ENCODE peak calls at places on chromosome 15, in seven cellular contexts. W is upper lobe of right lung; F is ovary; Z is esophagus muscularis mucosa; T is CD4-positive, CD25-positive, alpha-beta regulatory T cell; Q is psoas muscle; P is astrocyte. C is an unnamed sample.

GRCh38 chr15:31390777-31391486 is 64.3 kb downstream of the KLF13 start:
- DNase-seq in W (no peak), F (peak; percentile 22), Z (peak; percentile 82), T (no peak), Q (no peak), P (no peak), C (no peak)

GRCh38 chr15:36136054-36136453 is 443.4 kb upstream of the CDIN1 start:
- DNase-seq in W (no peak), F (no peak), Z (no peak), T (no peak), Q (no peak), P (no peak), C (no peak)

GRCh38 chr15:21261396-21261964 is 178.8 kb downstream of the POTEB3 start:
- DNase-seq in W (peak; percentile 73), F (no peak), Z (no peak), T (no peak), Q (peak; percentile 53), P (no peak), C (no peak)

GRCh38 chr15:43260011-43260615 is 6.6 kb downstream of the TGM5 start:
- DNase-seq in W (no peak), F (no peak), Z (no peak), T (no peak), Q (no peak), P (no peak), C (no peak)

GRCh38 chr15:45703670-45704328 is 69.0 kb downstream of the SQOR start:
- DNase-seq in W (no peak), F (no peak), Z (no peak), T (no peak), Q (no peak), P (no peak), C (no peak)

GRCh38 chr15:48493084-48493762 is 152.3 kb downstream of the FBN1 start:
- DNase-seq in W (no peak), F (no peak), Z (no peak), T (no peak), Q (no peak), P (peak; percentile 96), C (no peak)

GRCh38 chr15:67824900-67825879 is at the start of gene SKOR1:
- DNase-seq in W (peak; percentile 65), F (no peak), Z (no peak), T (no peak), Q (peak; percentile 46), P (peak; percentile 33), C (no peak)

GRCh38 chr15:85312486-85312885 is 67.9 kb upstream of the AKAP13 start:
- DNase-seq in W (no peak), F (no peak), Z (no peak), T (no peak), Q (no peak), P (peak; percentile 60), C (no peak)

DNA sequence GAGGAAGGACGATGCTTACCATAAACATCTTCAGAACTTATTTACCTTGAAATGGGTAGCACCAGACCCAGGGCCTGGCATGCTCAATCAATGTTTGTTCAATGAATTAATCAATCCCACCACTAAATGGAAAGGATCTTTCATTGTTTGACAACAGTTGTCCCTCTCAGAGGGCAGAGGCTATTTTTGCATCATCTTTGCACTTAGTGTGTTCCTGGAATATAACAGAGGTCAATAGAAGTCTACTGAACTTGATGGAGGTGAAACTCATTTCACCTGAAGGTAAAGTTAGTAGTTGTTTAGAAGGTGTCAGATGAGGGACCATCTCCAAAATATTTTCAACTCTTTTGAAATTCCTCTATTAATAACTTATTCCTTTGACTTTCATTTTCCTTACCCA is 36.9 kb upstream of the LACTB start:
- DNase-seq in W (no peak), F (no peak), Z (no peak), T (no peak), Q (no peak), P (no peak), C (no peak)
- H3K4me1 ChIP-seq in W (peaks cover 14% of the 10 kb centered on the region), F (no peaks in the 10 kb centered on the region), Z (peaks cover 63% of the 10 kb centered on the region), T (no peaks in the 10 kb centered on the region), Q (peaks cover 6% of the 10 kb centered on the region), P (peaks cover 23% of the 10 kb centered on the region), C (no peaks in the 10 kb centered on the region)

DNA sequence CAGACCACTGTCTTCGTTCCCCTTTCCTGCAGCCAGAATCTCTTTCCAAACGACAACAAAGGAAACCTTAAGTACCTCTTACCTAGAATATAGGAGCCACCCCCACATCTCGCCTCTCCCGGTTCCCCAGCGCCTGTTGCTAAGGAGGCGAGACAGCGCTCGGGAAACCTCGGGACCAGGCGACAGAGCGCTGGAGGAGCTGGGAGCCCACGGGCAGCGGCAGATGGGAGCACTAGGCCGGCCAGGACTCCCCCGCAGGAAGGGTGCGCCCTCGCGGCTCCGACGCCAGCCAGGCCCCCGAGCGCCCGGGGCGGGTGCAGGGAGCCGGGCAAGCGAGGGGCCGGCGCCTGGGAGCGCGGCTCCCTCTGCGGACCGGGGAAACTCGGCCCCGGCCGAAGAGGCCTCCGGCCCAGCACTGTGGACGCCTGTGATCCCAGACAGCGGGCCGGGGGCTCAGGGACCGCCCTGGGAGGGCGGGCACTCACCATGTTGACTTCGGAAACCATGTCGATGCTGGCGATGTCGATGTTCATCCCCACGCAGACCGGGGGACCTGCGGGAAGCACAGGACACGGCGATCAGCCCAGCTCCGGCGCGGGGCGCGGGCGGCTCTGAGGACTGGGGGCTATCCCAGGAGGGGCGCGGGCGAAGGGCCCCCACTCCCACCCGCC is 814 bp downstream of the GABRB3 start:
- DNase-seq in W (no peak), F (no peak), Z (no peak), T (no peak), Q (no peak), P (peak; percentile 2), C (no peak)
- H3K4me3 ChIP-seq in W (peak overlapping the region; percentile 23), F (peak overlapping the region; percentile 11), Z (peak overlapping the region; percentile 56), T (no peak overlapping the region), Q (peak overlapping the region; percentile 52), P (peak overlapping the region; percentile 23), C (no peak overlapping the region)

GRCh38 chr15:64412216-64412615 is 24.6 kb downstream of the TRIP4 start:
- DNase-seq in W (no peak), F (no peak), Z (no peak), T (no peak), Q (no peak), P (no peak), C (no peak)
- H3K36me3 ChIP-seq in W (peaks cover 86% of the 10 kb centered on the region), F (no peaks in the 10 kb centered on the region), Z (peaks cover 70% of the 10 kb centered on the region), T (peaks cover 59% of the 10 kb centered on the region), Q (peaks cover 3% of the 10 kb centered on the region), P (peaks cover 31% of the 10 kb centered on the region), C (peaks cover 55% of the 10 kb centered on the region)

DNA sequence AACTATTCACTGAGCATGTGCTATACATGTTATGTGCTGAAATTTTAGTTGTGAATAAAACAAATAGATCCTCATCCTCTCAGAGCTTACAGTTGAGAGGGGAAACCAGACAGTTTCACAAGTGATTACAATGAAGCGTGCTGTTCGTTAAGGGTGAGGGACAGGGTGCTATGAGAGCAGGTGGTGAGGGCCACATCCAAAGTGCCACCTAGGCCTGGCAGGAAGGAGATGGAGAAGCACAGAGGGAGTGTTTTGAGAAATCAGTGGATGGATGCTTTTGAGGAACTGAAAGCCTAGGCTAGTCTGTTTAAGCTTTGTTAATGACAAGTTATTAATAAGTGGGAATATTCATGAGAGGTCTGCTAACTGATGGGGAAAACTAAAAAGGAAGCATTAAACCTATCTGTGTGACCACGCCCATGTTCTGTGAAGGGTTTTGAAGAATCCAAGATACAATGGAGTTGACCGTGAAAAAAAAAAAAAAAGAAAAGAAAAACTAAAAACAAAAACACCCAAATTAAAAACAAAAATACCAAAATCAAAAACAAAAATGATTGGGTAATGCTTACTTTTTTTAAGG is 7.3 kb downstream of the MCTP2 start:
- DNase-seq in W (no peak), F (no peak), Z (no peak), T (no peak), Q (no peak), P (no peak), C (no peak)
- H3K4me1 ChIP-seq in W (peaks cover 16% of the 10 kb centered on the region), F (no peaks in the 10 kb centered on the region), Z (no peaks in the 10 kb centered on the region), T (no peaks in the 10 kb centered on the region), Q (no peaks in the 10 kb centered on the region), P (no peaks in the 10 kb centered on the region), C (no peaks in the 10 kb centered on the region)